ENCODE peak calls at places on chromosomes 1 and 21, in four cellular contexts. T is brain microvascular endothelial cell, Q is BE2C, S is fibroblast of mammary gland. B is an unnamed sample.
A peak's percentile ranks its signal among the peaks of the same experiment; 100 is the strongest.

GRCh38 chr1:112358798-112359408 is 37.1 kb upstream of the CTTNBP2NL start:
- DNase-seq in T (peak; percentile 60), Q (peak; percentile 47), S (peak; percentile 71), B (peak; percentile 81)

GRCh38 chr1:97538113-97538512 is 382.7 kb downstream of the DPYD start:
- DNase-seq in T (no peak), Q (no peak), S (no peak), B (no peak)

GRCh38 chr1:221604948-221605347 is 136.9 kb downstream of the DUSP10 start:
- DNase-seq in T (no peak), Q (no peak), S (peak; percentile 10), B (no peak)

GRCh38 chr21:39006653-39007417 is 176.4 kb downstream of the PSMG1 start:
- DNase-seq in T (no peak), Q (no peak), S (peak; percentile 28), B (no peak)

GRCh38 chr1:14840374-14840773 is 241.9 kb downstream of the KAZN start:
- DNase-seq in T (no peak), Q (no peak), S (no peak), B (no peak)

GRCh38 chr1:232613752-232614381 is 16.1 kb downstream of the SIPA1L2 start:
- DNase-seq in T (peak; percentile 88), Q (no peak), S (peak; percentile 71), B (peak; percentile 28)

GRCh38 chr1:25609921-25610320 is 6.7 kb upstream of the MAN1C1 start:
- DNase-seq in T (no peak), Q (no peak), S (no peak), B (peak; percentile 21)

GRCh38 chr1:3676581-3677410 is 24.5 kb downstream of the TP73 start:
- DNase-seq in T (no peak), Q (no peak), S (no peak), B (no peak)

GRCh38 chr1:227766015-227766634 is 30.9 kb downstream of the SNAP47 start:
- DNase-seq in T (no peak), Q (no peak), S (peak; percentile 18), B (no peak)

GRCh38 chr1:180548686-180549326 is 10.0 kb upstream of the OVAAL start:
- DNase-seq in T (no peak), Q (no peak), S (no peak), B (no peak)

GRCh38 chr1:83961571-83962295 is 37.2 kb downstream of the TTLL7 start:
- DNase-seq in T (no peak), Q (no peak), S (peak; percentile 18), B (no peak)

GRCh38 chr1:41662656-41663437 is 178.4 kb upstream of the EDN2 start:
- DNase-seq in T (peak; percentile 46), Q (peak; percentile 58), S (peak; percentile 90), B (peak; percentile 86)

GRCh38 chr1:202084791-202085681 is 37.7 kb upstream of the GPR37L1 start:
- DNase-seq in T (no peak), Q (no peak), S (no peak), B (no peak)

GRCh38 chr1:198497326-198498220 is 42.9 kb downstream of the ATP6V1G3 start:
- DNase-seq in T (peak; percentile 33), Q (no peak), S (peak; percentile 72), B (peak; percentile 29)

GRCh38 chr1:112954059-112954458 is 1.9 kb downstream of the SLC16A1 start:
- DNase-seq in T (no peak), Q (no peak), S (no peak), B (no peak)

GRCh38 chr1:8667869-8668595 is 149.4 kb downstream of the RERE start:
- DNase-seq in T (no peak), Q (no peak), S (peak; percentile 73), B (peak; percentile 77)

GRCh38 chr1:8670371-8670818 is 147.0 kb downstream of the RERE start:
- DNase-seq in T (no peak), Q (no peak), S (no peak), B (no peak)

GRCh38 chr1:8674912-8675311 is 142.5 kb downstream of the RERE start:
- DNase-seq in T (no peak), Q (peak; percentile 21), S (peak; percentile 27), B (no peak)

GRCh38 chr1:8669608-8670335 is 147.7 kb downstream of the RERE start:
- DNase-seq in T (no peak), Q (no peak), S (no peak), B (no peak)

GRCh38 chr1:8671313-8671917 is 146.0 kb downstream of the RERE start:
- DNase-seq in T (peak; percentile 57), Q (peak; percentile 28), S (peak; percentile 85), B (peak; percentile 73)
- H3K4me3 ChIP-seq in T (no peak overlapping the region), Q (no peak overlapping the region), S (no peak overlapping the region), B (no peak overlapping the region)

GRCh38 chr1:116376734-116377096 is 3.7 kb downstream of the ATP1A1 start:
- DNase-seq in T (no peak), Q (no peak), S (no peak), B (peak; percentile 69)
- H3K4me3 ChIP-seq in T (no peak overlapping the region), Q (peak overlapping the region; percentile 91), S (no peak overlapping the region), B (peak overlapping the region; percentile 24)

GRCh38 chr1:58848818-58849411 is 65.1 kb upstream of the JUN start:
- DNase-seq in T (peak; percentile 97), Q (peak; percentile 22), S (peak; percentile 99), B (peak; percentile 100)
- H3K4me3 ChIP-seq in T (no peak overlapping the region), Q (no peak overlapping the region), S (no peak overlapping the region), B (peak overlapping the region; percentile 3)

DNA sequence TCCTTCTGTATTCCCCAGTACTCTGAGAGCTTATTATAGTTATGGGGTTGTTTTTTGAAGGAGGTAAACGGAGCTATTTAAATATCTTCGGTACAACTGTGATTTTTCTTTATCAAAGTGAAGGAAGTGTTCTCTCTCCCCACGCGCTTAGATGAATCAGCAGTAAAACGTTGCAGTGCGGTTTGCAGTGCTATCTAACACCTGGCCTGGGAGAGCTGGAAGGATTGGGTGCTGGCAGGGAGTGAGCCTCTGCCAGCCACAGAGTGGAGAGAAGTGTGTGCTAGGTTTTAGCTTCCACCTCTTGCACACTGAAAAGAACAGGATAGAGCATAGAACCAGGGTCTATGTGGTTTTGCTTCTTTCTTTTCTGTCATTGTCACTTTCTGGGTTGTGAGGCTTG is 165.9 kb downstream of the SDCCAG8 start:
- DNase-seq in T (peak; percentile 75), Q (peak; percentile 71), S (peak; percentile 71), B (peak; percentile 26)
- H3K4me3 ChIP-seq in T (peak overlapping the region; percentile 1), Q (peak overlapping the region; percentile 63), S (no peak overlapping the region), B (peak overlapping the region; percentile 14)

DNA sequence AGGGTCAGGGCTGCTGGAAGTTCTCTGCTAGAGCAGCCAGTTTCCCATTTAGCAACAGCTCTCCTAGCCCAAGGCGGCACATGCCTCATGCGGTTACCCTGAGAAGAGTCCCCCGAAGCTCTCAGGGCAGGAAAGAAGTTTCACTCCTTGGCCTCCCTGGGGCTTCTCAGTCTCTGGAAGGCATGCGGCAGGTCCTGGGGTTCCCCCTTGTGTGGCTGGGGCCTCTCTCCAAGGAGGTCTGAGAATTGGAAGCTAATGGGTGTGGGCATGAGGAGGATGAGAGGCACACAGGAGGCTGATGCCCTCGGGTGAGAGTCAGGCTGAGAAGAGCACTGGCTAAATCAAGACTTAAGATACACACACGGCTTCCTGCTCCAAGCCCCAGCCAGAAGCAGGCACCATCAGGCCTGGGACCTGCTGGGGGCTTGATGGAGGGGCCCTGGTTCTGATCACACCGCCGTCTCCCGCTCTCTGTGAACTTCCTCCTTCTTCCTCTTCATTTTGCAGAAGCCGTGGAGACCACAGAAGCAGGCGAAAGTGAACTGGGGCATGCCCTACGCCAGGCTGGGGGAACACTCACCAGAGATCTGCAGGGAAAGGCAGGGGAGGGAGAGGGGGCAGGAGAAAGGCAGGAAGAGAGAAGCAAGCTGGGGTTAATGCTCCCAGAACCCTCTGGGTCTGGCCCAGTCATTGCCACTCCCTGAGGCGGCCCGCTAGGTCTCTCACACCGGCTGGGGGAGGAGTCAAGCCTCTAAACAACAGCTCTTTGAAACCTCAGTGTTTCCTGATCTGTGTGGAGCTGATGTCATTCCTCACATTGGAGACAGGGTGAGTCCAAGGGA is 15.1 kb downstream of the BLACAT1 start:
- DNase-seq in T (peak; percentile 17), Q (no peak), S (peak; percentile 35), B (no peak)
- H3K4me3 ChIP-seq in T (no peak overlapping the region), Q (no peak overlapping the region), S (no peak overlapping the region), B (no peak overlapping the region)

GRCh38 chr1:27891196-27891889 is 19.0 kb downstream of the THEMIS2 start:
- DNase-seq in T (no peak), Q (no peak), S (no peak), B (no peak)
- H3K4me3 ChIP-seq in T (no peak overlapping the region), Q (no peak overlapping the region), S (no peak overlapping the region), B (no peak overlapping the region)

GRCh38 chr21:36965720-36966065 is 776 bp downstream of the HLCS start:
- DNase-seq in T (no peak), Q (no peak), S (no peak), B (no peak)

GRCh38 chr21:36964398-36964797 is 2.1 kb downstream of the HLCS start:
- DNase-seq in T (no peak), Q (no peak), S (no peak), B (no peak)

GRCh38 chr21:36966066-36966845 is at the start of gene HLCS:
- DNase-seq in T (peak; percentile 11), Q (peak; percentile 65), S (peak; percentile 27), B (peak; percentile 85)

GRCh38 chr21:36966846-36967657 is 583 bp upstream of the HLCS start:
- DNase-seq in T (peak; percentile 23), Q (no peak), S (peak; percentile 13), B (no peak)

DNA sequence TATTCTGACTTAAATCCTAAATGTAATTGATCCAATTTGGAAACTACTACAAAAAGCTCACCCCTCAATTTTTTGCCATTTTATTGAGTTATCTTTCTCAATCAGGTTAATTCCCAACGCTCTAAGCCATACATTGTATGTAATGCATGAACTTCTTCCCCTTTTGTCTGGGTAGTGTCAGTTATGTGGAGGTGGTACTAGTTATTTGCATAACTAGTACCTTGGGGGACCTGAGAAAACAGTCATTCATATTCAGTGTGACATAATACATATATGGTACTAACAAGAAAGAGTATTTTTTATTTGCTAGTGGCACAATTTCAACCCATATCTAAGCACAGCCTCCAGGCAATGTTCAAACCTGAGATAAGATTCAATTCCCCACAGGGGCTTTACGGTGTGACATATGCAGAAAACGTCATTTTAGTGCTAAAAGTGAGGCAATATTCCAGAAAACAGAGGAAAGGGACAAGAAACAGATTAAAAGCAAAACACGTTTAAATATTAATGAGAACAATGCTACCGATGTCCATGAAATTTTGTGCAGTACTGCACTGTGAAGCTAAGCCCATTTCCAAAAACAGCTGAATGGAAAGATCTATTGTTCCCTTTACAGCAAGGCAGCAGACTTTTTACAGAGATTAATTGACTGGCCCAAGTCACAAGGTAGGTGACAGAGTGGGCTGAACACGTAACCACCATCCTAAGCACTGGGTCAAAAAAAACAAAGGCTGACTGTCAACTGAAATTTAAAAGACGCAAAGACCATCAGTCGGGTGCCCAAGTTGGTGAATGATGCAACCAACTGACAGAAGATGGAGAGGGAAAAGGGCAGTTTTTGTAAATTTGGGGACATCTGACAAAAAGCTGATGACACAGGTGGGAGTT is 1.4 kb downstream of the HLCS start:
- DNase-seq in T (no peak), Q (no peak), S (no peak), B (no peak)
- H3K4me3 ChIP-seq in T (peak overlapping the region; percentile 67), Q (peak overlapping the region; percentile 67), S (peak overlapping the region; percentile 68), B (peak overlapping the region; percentile 74)

GRCh38 chr1:7916431-7916830 is 24.2 kb downstream of the TNFRSF9 start:
- DNase-seq in T (no peak), Q (no peak), S (no peak), B (no peak)

GRCh38 chr1:7915826-7916225 is 24.8 kb downstream of the TNFRSF9 start:
- DNase-seq in T (no peak), Q (no peak), S (no peak), B (no peak)

GRCh38 chr1:7922301-7922700 is 18.3 kb downstream of the TNFRSF9 start:
- DNase-seq in T (peak; percentile 51), Q (no peak), S (peak; percentile 67), B (peak; percentile 28)

GRCh38 chr1:7919880-7920279 is 20.8 kb downstream of the TNFRSF9 start:
- DNase-seq in T (no peak), Q (no peak), S (no peak), B (no peak)

GRCh38 chr1:7921766-7922165 is 18.9 kb downstream of the TNFRSF9 start:
- DNase-seq in T (no peak), Q (no peak), S (peak; percentile 65), B (no peak)
- H3K4me3 ChIP-seq in T (no peak overlapping the region), Q (no peak overlapping the region), S (no peak overlapping the region), B (no peak overlapping the region)